ENCODE peak calls at places on chromosome 22, in four cellular contexts. One of them, this sample, is unnamed.

GRCh38 chr22:38867496-38868285 is 4.3 kb downstream of the CBX6 start:
- DNase-seq in K562: no peak
- DNase-seq in GM12878: no peak
- DNase-seq in H1: no peak
- DNase-seq in this sample: no peak

GRCh38 chr22:41682033-41682807 is 6.4 kb downstream of the SNU13 start:
- DNase-seq in H1: no peak
- DNase-seq in K562: peak; percentile 87
- DNase-seq in GM12878: peak; percentile 66
- DNase-seq in this sample: peak; percentile 80

GRCh38 chr22:42717197-42717967 is 3.3 kb downstream of the A4GALT start:
- DNase-seq in H1: peak; percentile 36
- DNase-seq in K562: peak; percentile 57
- DNase-seq in GM12878: no peak
- DNase-seq in this sample: no peak

GRCh38 chr22:29867260-29867659 is 15.7 kb upstream of the MTMR3 start:
- DNase-seq in H1: no peak
- DNase-seq in K562: no peak
- DNase-seq in GM12878: no peak
- DNase-seq in this sample: no peak

GRCh38 chr22:32964411-32965057 is 93.6 kb downstream of the SYN3 start:
- DNase-seq in K562: no peak
- DNase-seq in H1: no peak
- DNase-seq in GM12878: no peak
- DNase-seq in this sample: no peak

GRCh38 chr22:39475902-39476301 is 19.1 kb downstream of the MGAT3 start:
- DNase-seq in H1: no peak
- DNase-seq in K562: no peak
- DNase-seq in GM12878: no peak
- DNase-seq in this sample: no peak

GRCh38 chr22:48828688-48829087 is 999.0 kb downstream of the BRD1 start:
- DNase-seq in H1: no peak
- DNase-seq in K562: no peak
- DNase-seq in GM12878: no peak
- DNase-seq in this sample: no peak

GRCh38 chr22:41779889-41780505 is 20.5 kb upstream of the CCDC134 start:
- DNase-seq in K562: no peak
- DNase-seq in H1: no peak
- DNase-seq in GM12878: no peak
- DNase-seq in this sample: no peak

GRCh38 chr22:30250039-30250565 is 3.5 kb upstream of the LIF start:
- DNase-seq in K562: no peak
- DNase-seq in H1: no peak
- DNase-seq in GM12878: no peak
- DNase-seq in this sample: no peak

GRCh38 chr22:46466255-46466676 is 71.2 kb downstream of the CELSR1 start:
- DNase-seq in GM12878: no peak
- DNase-seq in K562: no peak
- DNase-seq in H1: no peak
- DNase-seq in this sample: no peak

GRCh38 chr22:42635531-42635930 is 4.9 kb downstream of the ATP5MGL start:
- DNase-seq in GM12878: no peak
- DNase-seq in H1: no peak
- DNase-seq in K562: no peak
- DNase-seq in this sample: no peak

GRCh38 chr22:33404723-33405122 is 346.5 kb upstream of the SYN3 start:
- DNase-seq in K562: no peak
- DNase-seq in GM12878: no peak
- DNase-seq in H1: no peak
- DNase-seq in this sample: peak; percentile 26

GRCh38 chr22:17366830-17367229 is 2.4 kb upstream of the CECR2 start:
- DNase-seq in K562: peak; percentile 63
- DNase-seq in H1: no peak
- DNase-seq in GM12878: no peak
- DNase-seq in this sample: no peak

GRCh38 chr22:23898006-23898974 is 4.1 kb downstream of the MIF start:
- DNase-seq in K562: no peak
- DNase-seq in H1: no peak
- DNase-seq in GM12878: no peak
- DNase-seq in this sample: no peak

GRCh38 chr22:38811241-38811640 is 17.3 kb upstream of the DNAL4 start:
- DNase-seq in H1: no peak
- DNase-seq in GM12878: no peak
- DNase-seq in K562: no peak
- DNase-seq in this sample: no peak

GRCh38 chr22:48749555-48750227 is 1078.0 kb downstream of the BRD1 start:
- DNase-seq in H1: no peak
- DNase-seq in GM12878: no peak
- DNase-seq in K562: no peak
- DNase-seq in this sample: no peak

GRCh38 chr22:17781319-17782031 is 7.2 kb upstream of the BID start:
- DNase-seq in GM12878: peak; percentile 60
- DNase-seq in K562: no peak
- DNase-seq in H1: no peak
- DNase-seq in this sample: peak; percentile 78

GRCh38 chr22:41286639-41287091 is 678 bp upstream of the RANGAP1 start:
- DNase-seq in H1: no peak
- DNase-seq in GM12878: peak; percentile 39
- DNase-seq in K562: no peak
- DNase-seq in this sample: peak; percentile 60

GRCh38 chr22:40040927-40041326 is 46.2 kb downstream of the FAM83F start:
- DNase-seq in GM12878: no peak
- DNase-seq in K562: peak; percentile 27
- DNase-seq in H1: no peak
- DNase-seq in this sample: no peak

GRCh38 chr22:42368379-42369249 is 63.6 kb downstream of the NFAM1 start:
- DNase-seq in K562: peak; percentile 24
- DNase-seq in H1: no peak
- DNase-seq in GM12878: no peak
- DNase-seq in this sample: no peak

GRCh38 chr22:43078522-43078921 is 10.7 kb downstream of the TTLL1 start:
- DNase-seq in GM12878: no peak
- DNase-seq in H1: no peak
- DNase-seq in K562: no peak
- DNase-seq in this sample: peak; percentile 83

GRCh38 chr22:39900306-39901227 is at the start of gene GRAP2:
- DNase-seq in K562: no peak
- DNase-seq in GM12878: peak; percentile 94
- DNase-seq in H1: no peak
- DNase-seq in this sample: no peak

GRCh38 chr22:23098718-23099524 is 28.6 kb downstream of the GNAZ start:
- DNase-seq in GM12878: no peak
- DNase-seq in H1: no peak
- DNase-seq in K562: peak; percentile 63
- DNase-seq in this sample: no peak

GRCh38 chr22:19043111-19044085 is 78.8 kb downstream of the DGCR2 start:
- DNase-seq in K562: no peak
- DNase-seq in H1: no peak
- DNase-seq in GM12878: no peak
- DNase-seq in this sample: no peak

GRCh38 chr22:47775686-47776085 is 1013.2 kb downstream of the TBC1D22A start:
- DNase-seq in H1: no peak
- DNase-seq in GM12878: no peak
- DNase-seq in K562: no peak
- DNase-seq in this sample: no peak

GRCh38 chr22:20966883-20967696 is at the start of gene AIFM3:
- DNase-seq in K562: no peak
- DNase-seq in H1: no peak
- DNase-seq in GM12878: no peak
- DNase-seq in this sample: no peak

GRCh38 chr22:20965888-20966855 is 883 bp upstream of the AIFM3 start:
- DNase-seq in H1: no peak
- DNase-seq in K562: no peak
- DNase-seq in GM12878: no peak
- DNase-seq in this sample: no peak

GRCh38 chr22:20964090-20964798 is 2.8 kb upstream of the AIFM3 start:
- DNase-seq in H1: no peak
- DNase-seq in GM12878: no peak
- DNase-seq in K562: no peak
- DNase-seq in this sample: no peak

GRCh38 chr22:20964799-20965103 is 2.3 kb upstream of the AIFM3 start:
- DNase-seq in H1: no peak
- DNase-seq in K562: no peak
- DNase-seq in GM12878: no peak
- DNase-seq in this sample: no peak

GRCh38 chr22:20965104-20965887 is 1.8 kb upstream of the AIFM3 start:
- DNase-seq in K562: peak; percentile 97
- DNase-seq in GM12878: no peak
- DNase-seq in H1: no peak
- DNase-seq in this sample: no peak
- TF ChIP-seq ATF2 in K562: no peak
- TF ChIP-seq ATF2 in GM12878: no peak
- TF ChIP-seq ATF2 in H1: no peak
- TF ChIP-seq ATF2 in this sample: no peak

DNA sequence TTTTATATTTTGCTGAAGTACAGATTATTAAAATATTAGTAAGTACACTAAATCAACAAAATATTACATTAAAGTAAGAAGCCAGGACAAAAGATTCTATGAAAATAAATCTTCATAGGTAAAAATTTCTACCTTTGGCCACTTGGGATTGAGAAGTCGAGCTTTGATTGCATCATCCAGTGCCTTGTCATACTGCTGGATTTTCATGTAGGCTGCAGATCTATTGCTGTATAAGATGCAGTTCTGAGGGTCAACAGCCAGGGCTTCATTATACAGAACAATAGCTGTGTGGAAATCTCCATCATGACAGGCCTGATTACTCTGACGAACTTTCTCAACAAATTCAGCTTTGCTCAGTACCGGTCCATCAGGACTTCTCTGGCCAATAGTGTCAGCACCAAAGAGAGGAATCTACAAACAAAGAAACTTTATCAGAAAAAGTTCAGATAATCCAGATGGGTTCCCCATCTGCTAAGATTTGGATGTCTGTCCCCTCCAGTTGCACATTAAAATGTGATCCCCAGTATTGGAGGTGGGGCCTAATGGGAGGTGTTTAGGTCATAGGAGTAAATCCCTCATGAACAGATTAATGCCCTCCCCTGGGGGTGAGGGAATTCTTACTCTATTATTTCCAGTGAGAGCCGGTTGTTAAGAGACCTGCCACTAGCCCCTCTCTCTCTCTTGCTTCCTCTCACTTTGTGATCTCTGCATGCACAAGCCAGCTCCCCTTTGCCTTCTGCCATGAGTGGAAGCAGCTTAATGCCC is 50.0 kb downstream of the TTC28 start:
- DNase-seq in H1: no peak
- DNase-seq in K562: peak; percentile 6
- DNase-seq in GM12878: no peak
- DNase-seq in this sample: peak; percentile 4
- H3K4me3 ChIP-seq in H1: no peak overlapping the region
- H3K4me3 ChIP-seq in K562: no peak overlapping the region
- H3K4me3 ChIP-seq in GM12878: no peak overlapping the region
- H3K4me3 ChIP-seq in this sample: no peak overlapping the region

GRCh38 chr22:26592368-26593015 is 2.6 kb upstream of the TPST2 start:
- DNase-seq in H1: no peak
- DNase-seq in K562: no peak
- DNase-seq in GM12878: peak; percentile 72
- DNase-seq in this sample: no peak

GRCh38 chr22:26593763-26594162 is 3.8 kb upstream of the TPST2 start:
- DNase-seq in H1: no peak
- DNase-seq in GM12878: no peak
- DNase-seq in K562: no peak
- DNase-seq in this sample: no peak

GRCh38 chr22:26599505-26599904 is 9.6 kb upstream of the TPST2 start:
- DNase-seq in H1: no peak
- DNase-seq in GM12878: no peak
- DNase-seq in K562: no peak
- DNase-seq in this sample: no peak

GRCh38 chr22:26597480-26597879 is 7.5 kb upstream of the TPST2 start:
- DNase-seq in K562: no peak
- DNase-seq in H1: no peak
- DNase-seq in GM12878: no peak
- DNase-seq in this sample: no peak

DNA sequence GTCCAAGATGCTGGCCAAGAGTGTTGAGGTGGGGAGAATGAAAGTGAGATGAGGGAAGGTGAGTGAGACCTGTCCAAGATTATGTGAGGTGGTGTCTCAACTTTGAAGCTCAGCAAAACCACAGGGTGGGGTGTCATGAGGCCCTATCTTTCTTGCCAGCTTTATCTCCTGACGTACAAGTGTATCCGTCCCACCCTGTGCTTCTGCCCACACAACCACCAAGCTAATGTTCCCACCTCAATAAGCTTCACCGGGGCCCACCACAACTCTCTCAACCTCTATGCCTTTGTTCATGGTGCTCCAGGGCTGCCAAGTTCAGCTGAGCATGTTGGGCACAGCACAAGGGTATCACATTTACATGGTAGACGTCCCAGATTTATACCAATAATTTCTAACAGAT is 7.1 kb upstream of the TPST2 start:
- DNase-seq in H1: no peak
- DNase-seq in K562: peak; percentile 29
- DNase-seq in GM12878: no peak
- DNase-seq in this sample: no peak
- TF ChIP-seq ATF2 in H1: no peak
- TF ChIP-seq ATF2 in K562: no peak
- TF ChIP-seq ATF2 in GM12878: no peak
- TF ChIP-seq ATF2 in this sample: no peak

GRCh38 chr22:20315337-20316216 is 4.3 kb downstream of the DGCR6L start:
- DNase-seq in K562: peak; percentile 27
- DNase-seq in H1: no peak
- DNase-seq in GM12878: no peak
- DNase-seq in this sample: no peak
- H3K4me3 ChIP-seq in K562: no peak overlapping the region
- H3K4me3 ChIP-seq in H1: no peak overlapping the region
- H3K4me3 ChIP-seq in GM12878: no peak overlapping the region
- H3K4me3 ChIP-seq in this sample: no peak overlapping the region

DNA sequence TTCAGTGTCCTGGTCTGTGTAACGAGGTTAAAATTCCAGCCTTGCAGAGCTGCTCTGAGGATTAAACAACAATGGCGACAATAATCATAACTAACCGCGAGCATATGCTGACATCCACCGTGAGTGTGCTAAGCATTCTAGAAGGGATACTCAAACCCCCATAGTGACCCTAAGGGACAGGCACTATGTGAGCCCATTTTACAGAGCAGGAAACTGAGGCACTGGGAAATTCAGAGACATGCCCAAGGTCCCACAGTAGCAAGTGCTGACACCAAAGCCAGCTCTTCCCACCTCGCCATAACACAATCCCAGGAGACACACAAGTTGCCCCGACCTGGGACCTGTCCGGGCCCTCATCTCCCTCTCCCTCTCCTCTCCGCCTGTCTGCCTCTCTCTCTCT is 14.6 kb upstream of the MFNG start:
- DNase-seq in GM12878: no peak
- DNase-seq in H1: no peak
- DNase-seq in K562: no peak
- DNase-seq in this sample: no peak
- TF ChIP-seq ATF2 in GM12878: no peak
- TF ChIP-seq ATF2 in H1: no peak
- TF ChIP-seq ATF2 in K562: no peak
- TF ChIP-seq ATF2 in this sample: no peak

DNA sequence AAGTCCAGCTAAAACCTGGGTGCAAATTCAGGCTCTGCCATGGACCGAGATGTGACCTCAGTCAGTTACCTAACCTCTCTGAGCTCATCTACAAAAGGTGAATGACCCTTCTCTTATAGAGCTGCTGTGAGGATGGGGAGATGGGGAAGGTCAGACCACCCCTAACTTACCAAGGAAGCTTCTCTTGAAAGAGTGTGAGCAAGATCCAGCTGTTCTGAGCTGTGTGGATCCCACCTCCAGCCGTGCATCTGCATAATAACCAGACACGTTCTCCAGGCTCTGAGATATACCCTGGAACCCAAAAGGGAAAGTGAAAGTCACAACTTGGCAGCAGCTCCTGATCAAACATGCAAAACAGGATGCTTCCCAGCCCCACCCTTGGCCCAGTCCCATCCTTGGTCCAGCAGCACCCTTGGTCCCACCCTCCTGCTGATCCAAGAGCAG is at the start of gene APOL3:
- DNase-seq in H1: no peak
- DNase-seq in K562: no peak
- DNase-seq in GM12878: peak; percentile 60
- DNase-seq in this sample: no peak
- H3K4me3 ChIP-seq in H1: no peak within 1 kb of the TSS
- H3K4me3 ChIP-seq in K562: no peak within 1 kb of the TSS
- H3K4me3 ChIP-seq in GM12878: peak within 1 kb of the TSS; percentile 79
- H3K4me3 ChIP-seq in this sample: peak within 1 kb of the TSS; percentile 42

This sample was measured in HepG2.